ENCODE peak calls at places on chromosome 10, in five cellular contexts. A is body of pancreas, N is GM19239, B is GM03348, I is epithelial cell of prostate. C is an unnamed sample.

GRCh38 chr10:32980558-32981468 is 22.8 kb upstream of the ITGB1 start:
- DNase-seq in A (peak), N (no peak), B (peak), I (peak), C (peak)

GRCh38 chr10:101779544-101780186 is 3.6 kb downstream of the NPM3 start:
- DNase-seq in A (peak), N (peak), B (peak), I (no peak), C (peak)

GRCh38 chr10:14416308-14416700 is 85.6 kb upstream of the FRMD4A start:
- DNase-seq in A (no peak), N (no peak), B (no peak), I (no peak), C (peak)

GRCh38 chr10:101131962-101132635 is 999 bp downstream of the TLX1 start:
- DNase-seq in A (no peak), N (no peak), B (no peak), I (no peak), C (no peak)

GRCh38 chr10:117373848-117374505 is 1.3 kb downstream of the PDZD8 start:
- DNase-seq in A (peak), N (peak), B (peak), I (no peak), C (no peak)

GRCh38 chr10:8794860-8795259 is 740.4 kb downstream of the GATA3 start:
- DNase-seq in A (no peak), N (no peak), B (no peak), I (no peak), C (no peak)

GRCh38 chr10:114479307-114479706 is 75.0 kb upstream of the AFAP1L2 start:
- DNase-seq in A (peak), N (no peak), B (no peak), I (no peak), C (no peak)

GRCh38 chr10:97858001-97858439 is 8.4 kb downstream of the GOLGA7B start:
- DNase-seq in A (no peak), N (no peak), B (no peak), I (no peak), C (no peak)

GRCh38 chr10:62230344-62231138 is 38.1 kb downstream of the RTKN2 start:
- DNase-seq in A (no peak), N (no peak), B (peak), I (no peak), C (no peak)

GRCh38 chr10:29749150-29749549 is 114.4 kb upstream of the SVIL start:
- DNase-seq in A (no peak), N (no peak), B (no peak), I (no peak), C (no peak)

GRCh38 chr10:89633484-89633883 is 11.6 kb downstream of the PANK1 start:
- DNase-seq in A (no peak), N (no peak), B (peak), I (peak), C (no peak)

GRCh38 chr10:6607187-6607586 is 27.1 kb upstream of the PRKCQ start:
- DNase-seq in A (no peak), N (no peak), B (no peak), I (no peak), C (no peak)

GRCh38 chr10:73768881-73769280 is 13.0 kb upstream of the CHCHD1 start:
- DNase-seq in A (no peak), N (no peak), B (no peak), I (no peak), C (no peak)

GRCh38 chr10:109926141-109926745 is 2.9 kb upstream of the XPNPEP1 start:
- DNase-seq in A (no peak), N (no peak), B (no peak), I (no peak), C (no peak)

GRCh38 chr10:124943301-124944092 is 1.6 kb downstream of the ZRANB1 start:
- DNase-seq in A (no peak), N (no peak), B (peak), I (no peak), C (no peak)

GRCh38 chr10:122999347-122999746 is 9.2 kb downstream of the IKZF5 start:
- DNase-seq in A (no peak), N (no peak), B (no peak), I (no peak), C (no peak)

GRCh38 chr10:14834588-14834987 is 3.2 kb downstream of the CDNF start:
- DNase-seq in A (no peak), N (no peak), B (no peak), I (no peak), C (no peak)

GRCh38 chr10:86899128-86899527 is 58.3 kb downstream of the MMRN2 start:
- DNase-seq in A (no peak), N (no peak), B (no peak), I (no peak), C (no peak)

GRCh38 chr10:120172371-120172770 is 279.8 kb downstream of the SEC23IP start:
- DNase-seq in A (no peak), N (no peak), B (no peak), I (no peak), C (peak)

GRCh38 chr10:128000660-128001059 is 93.8 kb downstream of the PTPRE start:
- DNase-seq in A (no peak), N (no peak), B (no peak), I (no peak), C (peak)

GRCh38 chr10:3786295-3786981 is 1.4 kb upstream of the KLF6 start:
- DNase-seq in A (peak), N (no peak), B (no peak), I (no peak), C (no peak)

GRCh38 chr10:19819419-19820033 is 3.3 kb downstream of the PLXDC2 start:
- DNase-seq in A (peak), N (no peak), B (peak), I (no peak), C (no peak)

GRCh38 chr10:13100349-13101294 is 659 bp downstream of the OPTN start:
- DNase-seq in A (peak), N (peak), B (peak), I (no peak), C (peak)

GRCh38 chr10:11407939-11408338 is 203.5 kb downstream of the USP6NL start:
- DNase-seq in A (no peak), N (no peak), B (no peak), I (no peak), C (no peak)

GRCh38 chr10:49283491-49283890 is 15.5 kb upstream of the C10orf71 start:
- DNase-seq in A (no peak), N (no peak), B (no peak), I (no peak), C (no peak)

GRCh38 chr10:102616071-102616770 is 28.1 kb upstream of the TRIM8 start:
- DNase-seq in A (peak), N (no peak), B (no peak), I (no peak), C (no peak)

GRCh38 chr10:12353399-12354027 is 4.2 kb downstream of the CAMK1D start:
- DNase-seq in A (peak), N (no peak), B (no peak), I (no peak), C (no peak)

GRCh38 chr10:103077491-103078308 is 115.4 kb downstream of the NT5C2 start:
- DNase-seq in A (no peak), N (no peak), B (no peak), I (no peak), C (no peak)

GRCh38 chr10:122246830-122247520 is 24.1 kb upstream of the BTBD16 start:
- DNase-seq in A (no peak), N (no peak), B (no peak), I (no peak), C (no peak)

GRCh38 chr10:74111799-74112198 is 38.8 kb downstream of the AP3M1 start:
- DNase-seq in A (no peak), N (no peak), B (no peak), I (no peak), C (no peak)

GRCh38 chr10:131667047-131667446 is 233.8 kb upstream of the PPP2R2D start:
- DNase-seq in A (no peak), N (no peak), B (no peak), I (no peak), C (no peak)

GRCh38 chr10:11225935-11226334 is 208.3 kb downstream of the CELF2 start:
- DNase-seq in A (peak), N (no peak), B (no peak), I (peak), C (no peak)

GRCh38 chr10:79333513-79333912 is 13.8 kb upstream of the PPIF start:
- DNase-seq in A (no peak), N (no peak), B (no peak), I (no peak), C (no peak)

GRCh38 chr10:95864906-95865813 is 42.6 kb upstream of the CC2D2B start:
- DNase-seq in A (peak), N (peak), B (peak), I (peak), C (peak)